ENCODE peak calls at places on chromosomes 3 and 15, in six cellular contexts. M is colonic mucosa, V is fibroblast of mammary gland, L is astrocyte of the spinal cord, G is neural crest cell, J is K562. X is an unnamed sample.

GRCh38 chr3:37375184-37376120 is 201.1 kb upstream of the LRRFIP2 start:
- DNase-seq in M (no peak), V (no peak), L (no peak), G (no peak), J (no peak), X (no peak)

GRCh38 chr3:24830230-24831152 is 335.8 kb upstream of the THRB start:
- DNase-seq in M (peak), V (no peak), L (no peak), G (peak), J (no peak), X (no peak)

GRCh38 chr15:25734680-25735355 is 128.3 kb downstream of the ATP10A start:
- DNase-seq in M (no peak), V (peak), L (no peak), G (no peak), J (no peak), X (no peak)

GRCh38 chr3:30628931-30629590 is 22.7 kb downstream of the TGFBR2 start:
- DNase-seq in M (no peak), V (no peak), L (no peak), G (no peak), J (no peak), X (no peak)

GRCh38 chr15:54197995-54198394 is 219.8 kb downstream of the UNC13C start:
- DNase-seq in M (no peak), V (no peak), L (no peak), G (no peak), J (no peak), X (no peak)

GRCh38 chr15:89335289-89336041 is 841 bp upstream of the POLG start:
- DNase-seq in M (peak), V (no peak), L (no peak), G (no peak), J (no peak), X (peak)

GRCh38 chr3:64392001-64392400 is 166.7 kb upstream of the PRICKLE2 start:
- DNase-seq in M (no peak), V (no peak), L (peak), G (no peak), J (no peak), X (no peak)

GRCh38 chr3:178455264-178455663 is 81.0 kb upstream of the KCNMB2 start:
- DNase-seq in M (no peak), V (no peak), L (peak), G (no peak), J (no peak), X (no peak)

GRCh38 chr3:138578961-138579574 is 15.0 kb downstream of the CEP70 start:
- DNase-seq in M (no peak), V (no peak), L (no peak), G (no peak), J (no peak), X (no peak)

GRCh38 chr3:24365168-24365567 is 129.5 kb downstream of the THRB start:
- DNase-seq in M (peak), V (peak), L (peak), G (no peak), J (no peak), X (peak)

GRCh38 chr3:66271231-66271630 is 50.4 kb downstream of the SLC25A26 start:
- DNase-seq in M (no peak), V (no peak), L (no peak), G (no peak), J (no peak), X (no peak)

GRCh38 chr3:149867563-149867962 is 54.5 kb downstream of the RNF13 start:
- DNase-seq in M (no peak), V (no peak), L (no peak), G (no peak), J (no peak), X (no peak)

GRCh38 chr15:62068071-62068786 is 1.5 kb downstream of the C2CD4A start:
- DNase-seq in M (peak), V (peak), L (peak), G (peak), J (peak), X (peak)